ENCODE peak calls at places on chromosomes 7 and 10, in nine cellular contexts. One of them, this sample, is unnamed.

GRCh38 chr10:18238875-18239485 is 98.8 kb downstream of the CACNB2 start:
- DNase-seq in EH: peak; percentile 50
- DNase-seq in RWPE1: peak; percentile 49
- DNase-seq in activated naive CD4-positive, alpha-beta T cell treated with anti-CD3 and anti-CD28 coated beads, Interleukin-2, amount 10 ng/mL, durations not matched to agents 7 days and 5 days: no peak
- DNase-seq in C1 segment of cervical spinal cord: no peak
- DNase-seq in mammary epithelial cell: peak; percentile 20
- DNase-seq in M059J: peak; percentile 22
- DNase-seq in GM23338: peak; percentile 68
- DNase-seq in CD8-positive, alpha-beta memory T cell: no peak
- DNase-seq in this sample: peak; percentile 24

GRCh38 chr7:143492799-143493568 is 15.3 kb downstream of the TAS2R41 start:
- DNase-seq in EH: peak; percentile 85
- DNase-seq in RWPE1: peak; percentile 5
- DNase-seq in activated naive CD4-positive, alpha-beta T cell treated with anti-CD3 and anti-CD28 coated beads, Interleukin-2, amount 10 ng/mL, durations not matched to agents 7 days and 5 days: no peak
- DNase-seq in C1 segment of cervical spinal cord: no peak
- DNase-seq in mammary epithelial cell: no peak
- DNase-seq in M059J: peak; percentile 9
- DNase-seq in GM23338: no peak
- DNase-seq in CD8-positive, alpha-beta memory T cell: no peak
- DNase-seq in this sample: no peak

GRCh38 chr7:21966271-21966670 is 20.6 kb upstream of the CDCA7L start:
- DNase-seq in EH: no peak
- DNase-seq in RWPE1: no peak
- DNase-seq in activated naive CD4-positive, alpha-beta T cell treated with anti-CD3 and anti-CD28 coated beads, Interleukin-2, amount 10 ng/mL, durations not matched to agents 7 days and 5 days: no peak
- DNase-seq in C1 segment of cervical spinal cord: no peak
- DNase-seq in mammary epithelial cell: no peak
- DNase-seq in M059J: no peak
- DNase-seq in GM23338: no peak
- DNase-seq in CD8-positive, alpha-beta memory T cell: no peak
- DNase-seq in this sample: no peak

GRCh38 chr10:117360994-117361667 is 14.1 kb downstream of the PDZD8 start:
- DNase-seq in EH: peak; percentile 61
- DNase-seq in RWPE1: no peak
- DNase-seq in activated naive CD4-positive, alpha-beta T cell treated with anti-CD3 and anti-CD28 coated beads, Interleukin-2, amount 10 ng/mL, durations not matched to agents 7 days and 5 days: no peak
- DNase-seq in C1 segment of cervical spinal cord: no peak
- DNase-seq in mammary epithelial cell: no peak
- DNase-seq in M059J: peak; percentile 19
- DNase-seq in GM23338: no peak
- DNase-seq in CD8-positive, alpha-beta memory T cell: no peak
- DNase-seq in this sample: no peak

GRCh38 chr10:6399241-6399701 is 180.8 kb downstream of the PRKCQ start:
- DNase-seq in EH: peak; percentile 90
- DNase-seq in RWPE1: no peak
- DNase-seq in activated naive CD4-positive, alpha-beta T cell treated with anti-CD3 and anti-CD28 coated beads, Interleukin-2, amount 10 ng/mL, durations not matched to agents 7 days and 5 days: no peak
- DNase-seq in C1 segment of cervical spinal cord: peak; percentile 41
- DNase-seq in mammary epithelial cell: no peak
- DNase-seq in M059J: peak; percentile 79
- DNase-seq in GM23338: no peak
- DNase-seq in CD8-positive, alpha-beta memory T cell: no peak
- DNase-seq in this sample: no peak

GRCh38 chr7:27423290-27423689 is 180.7 kb downstream of the EVX1 start:
- DNase-seq in EH: no peak
- DNase-seq in RWPE1: peak; percentile 79
- DNase-seq in activated naive CD4-positive, alpha-beta T cell treated with anti-CD3 and anti-CD28 coated beads, Interleukin-2, amount 10 ng/mL, durations not matched to agents 7 days and 5 days: no peak
- DNase-seq in C1 segment of cervical spinal cord: no peak
- DNase-seq in mammary epithelial cell: peak; percentile 93
- DNase-seq in M059J: peak; percentile 86
- DNase-seq in GM23338: no peak
- DNase-seq in CD8-positive, alpha-beta memory T cell: no peak
- DNase-seq in this sample: no peak

GRCh38 chr10:86958831-86959736 is 685 bp downstream of the SNCG start:
- DNase-seq in EH: peak; percentile 82
- DNase-seq in RWPE1: peak; percentile 94
- DNase-seq in activated naive CD4-positive, alpha-beta T cell treated with anti-CD3 and anti-CD28 coated beads, Interleukin-2, amount 10 ng/mL, durations not matched to agents 7 days and 5 days: no peak
- DNase-seq in C1 segment of cervical spinal cord: no peak
- DNase-seq in mammary epithelial cell: peak; percentile 82
- DNase-seq in M059J: peak; percentile 78
- DNase-seq in GM23338: no peak
- DNase-seq in CD8-positive, alpha-beta memory T cell: no peak
- DNase-seq in this sample: peak; percentile 94

GRCh38 chr10:77949167-77949566 is 22.6 kb upstream of the DLG5 start:
- DNase-seq in EH: peak; percentile 72
- DNase-seq in RWPE1: peak; percentile 96
- DNase-seq in activated naive CD4-positive, alpha-beta T cell treated with anti-CD3 and anti-CD28 coated beads, Interleukin-2, amount 10 ng/mL, durations not matched to agents 7 days and 5 days: no peak
- DNase-seq in C1 segment of cervical spinal cord: no peak
- DNase-seq in mammary epithelial cell: peak; percentile 97
- DNase-seq in M059J: peak; percentile 95
- DNase-seq in GM23338: peak; percentile 88
- DNase-seq in CD8-positive, alpha-beta memory T cell: no peak
- DNase-seq in this sample: no peak

GRCh38 chr7:43758861-43759683 is 592 bp downstream of the BLVRA start:
- DNase-seq in EH: peak; percentile 54
- DNase-seq in RWPE1: peak; percentile 52
- DNase-seq in activated naive CD4-positive, alpha-beta T cell treated with anti-CD3 and anti-CD28 coated beads, Interleukin-2, amount 10 ng/mL, durations not matched to agents 7 days and 5 days: peak; percentile 69
- DNase-seq in C1 segment of cervical spinal cord: no peak
- DNase-seq in mammary epithelial cell: peak; percentile 39
- DNase-seq in M059J: peak; percentile 55
- DNase-seq in GM23338: peak; percentile 71
- DNase-seq in CD8-positive, alpha-beta memory T cell: peak; percentile 61
- DNase-seq in this sample: peak; percentile 51

GRCh38 chr10:86535057-86535882 is 13.7 kb upstream of the WAPL start:
- DNase-seq in EH: peak; percentile 52
- DNase-seq in RWPE1: peak; percentile 80
- DNase-seq in activated naive CD4-positive, alpha-beta T cell treated with anti-CD3 and anti-CD28 coated beads, Interleukin-2, amount 10 ng/mL, durations not matched to agents 7 days and 5 days: peak; percentile 34
- DNase-seq in C1 segment of cervical spinal cord: no peak
- DNase-seq in mammary epithelial cell: no peak
- DNase-seq in M059J: no peak
- DNase-seq in GM23338: peak; percentile 86
- DNase-seq in CD8-positive, alpha-beta memory T cell: peak; percentile 24
- DNase-seq in this sample: peak; percentile 86

GRCh38 chr7:28957064-28957821 is 887 bp downstream of the TRIL start:
- DNase-seq in EH: peak; percentile 5
- DNase-seq in RWPE1: no peak
- DNase-seq in activated naive CD4-positive, alpha-beta T cell treated with anti-CD3 and anti-CD28 coated beads, Interleukin-2, amount 10 ng/mL, durations not matched to agents 7 days and 5 days: no peak
- DNase-seq in C1 segment of cervical spinal cord: no peak
- DNase-seq in mammary epithelial cell: no peak
- DNase-seq in M059J: no peak
- DNase-seq in GM23338: peak; percentile 69
- DNase-seq in CD8-positive, alpha-beta memory T cell: no peak
- DNase-seq in this sample: no peak

GRCh38 chr10:36872702-36873393 is 252.6 kb upstream of the ANKRD30A start:
- DNase-seq in EH: no peak
- DNase-seq in RWPE1: no peak
- DNase-seq in activated naive CD4-positive, alpha-beta T cell treated with anti-CD3 and anti-CD28 coated beads, Interleukin-2, amount 10 ng/mL, durations not matched to agents 7 days and 5 days: no peak
- DNase-seq in C1 segment of cervical spinal cord: no peak
- DNase-seq in mammary epithelial cell: no peak
- DNase-seq in M059J: no peak
- DNase-seq in GM23338: no peak
- DNase-seq in CD8-positive, alpha-beta memory T cell: no peak
- DNase-seq in this sample: no peak

GRCh38 chr10:79436850-79437103 is 8.6 kb downstream of the ZCCHC24 start:
- DNase-seq in EH: no peak
- DNase-seq in RWPE1: no peak
- DNase-seq in activated naive CD4-positive, alpha-beta T cell treated with anti-CD3 and anti-CD28 coated beads, Interleukin-2, amount 10 ng/mL, durations not matched to agents 7 days and 5 days: no peak
- DNase-seq in C1 segment of cervical spinal cord: no peak
- DNase-seq in mammary epithelial cell: no peak
- DNase-seq in M059J: no peak
- DNase-seq in GM23338: no peak
- DNase-seq in CD8-positive, alpha-beta memory T cell: no peak
- DNase-seq in this sample: no peak

GRCh38 chr7:15989194-15989593 is 302.7 kb upstream of the MEOX2 start:
- DNase-seq in EH: no peak
- DNase-seq in RWPE1: no peak
- DNase-seq in activated naive CD4-positive, alpha-beta T cell treated with anti-CD3 and anti-CD28 coated beads, Interleukin-2, amount 10 ng/mL, durations not matched to agents 7 days and 5 days: no peak
- DNase-seq in C1 segment of cervical spinal cord: no peak
- DNase-seq in mammary epithelial cell: no peak
- DNase-seq in M059J: peak; percentile 80
- DNase-seq in GM23338: no peak
- DNase-seq in CD8-positive, alpha-beta memory T cell: no peak
- DNase-seq in this sample: no peak

GRCh38 chr7:45718464-45719330 is 144.5 kb downstream of the ADCY1 start:
- DNase-seq in EH: peak; percentile 71
- DNase-seq in RWPE1: no peak
- DNase-seq in activated naive CD4-positive, alpha-beta T cell treated with anti-CD3 and anti-CD28 coated beads, Interleukin-2, amount 10 ng/mL, durations not matched to agents 7 days and 5 days: no peak
- DNase-seq in C1 segment of cervical spinal cord: no peak
- DNase-seq in mammary epithelial cell: no peak
- DNase-seq in M059J: peak; percentile 27
- DNase-seq in GM23338: no peak
- DNase-seq in CD8-positive, alpha-beta memory T cell: no peak
- DNase-seq in this sample: no peak

GRCh38 chr7:33888206-33888605 is 17.1 kb upstream of the BMPER start:
- DNase-seq in EH: peak; percentile 85
- DNase-seq in RWPE1: no peak
- DNase-seq in activated naive CD4-positive, alpha-beta T cell treated with anti-CD3 and anti-CD28 coated beads, Interleukin-2, amount 10 ng/mL, durations not matched to agents 7 days and 5 days: no peak
- DNase-seq in C1 segment of cervical spinal cord: no peak
- DNase-seq in mammary epithelial cell: peak; percentile 83
- DNase-seq in M059J: peak; percentile 100
- DNase-seq in GM23338: peak; percentile 64
- DNase-seq in CD8-positive, alpha-beta memory T cell: no peak
- DNase-seq in this sample: no peak

GRCh38 chr10:54665122-54665521 is 135.9 kb downstream of the PCDH15 start:
- DNase-seq in EH: no peak
- DNase-seq in RWPE1: no peak
- DNase-seq in activated naive CD4-positive, alpha-beta T cell treated with anti-CD3 and anti-CD28 coated beads, Interleukin-2, amount 10 ng/mL, durations not matched to agents 7 days and 5 days: no peak
- DNase-seq in C1 segment of cervical spinal cord: no peak
- DNase-seq in mammary epithelial cell: no peak
- DNase-seq in M059J: no peak
- DNase-seq in GM23338: no peak
- DNase-seq in CD8-positive, alpha-beta memory T cell: no peak
- DNase-seq in this sample: no peak

GRCh38 chr7:108528183-108528712 is 2.3 kb upstream of the PNPLA8 start:
- DNase-seq in EH: no peak
- DNase-seq in RWPE1: peak; percentile 64
- DNase-seq in activated naive CD4-positive, alpha-beta T cell treated with anti-CD3 and anti-CD28 coated beads, Interleukin-2, amount 10 ng/mL, durations not matched to agents 7 days and 5 days: no peak
- DNase-seq in C1 segment of cervical spinal cord: no peak
- DNase-seq in mammary epithelial cell: peak; percentile 89
- DNase-seq in M059J: peak; percentile 28
- DNase-seq in GM23338: no peak
- DNase-seq in CD8-positive, alpha-beta memory T cell: no peak
- DNase-seq in this sample: no peak

GRCh38 chr10:95758351-95759025 is 2.5 kb downstream of the ENTPD1 start:
- DNase-seq in EH: peak; percentile 11
- DNase-seq in RWPE1: no peak
- DNase-seq in activated naive CD4-positive, alpha-beta T cell treated with anti-CD3 and anti-CD28 coated beads, Interleukin-2, amount 10 ng/mL, durations not matched to agents 7 days and 5 days: no peak
- DNase-seq in C1 segment of cervical spinal cord: no peak
- DNase-seq in mammary epithelial cell: no peak
- DNase-seq in M059J: peak; percentile 2
- DNase-seq in GM23338: no peak
- DNase-seq in CD8-positive, alpha-beta memory T cell: no peak
- DNase-seq in this sample: peak; percentile 33

GRCh38 chr10:17237915-17238444 is 9.9 kb downstream of the VIM start:
- DNase-seq in EH: peak; percentile 60
- DNase-seq in RWPE1: no peak
- DNase-seq in activated naive CD4-positive, alpha-beta T cell treated with anti-CD3 and anti-CD28 coated beads, Interleukin-2, amount 10 ng/mL, durations not matched to agents 7 days and 5 days: no peak
- DNase-seq in C1 segment of cervical spinal cord: no peak
- DNase-seq in mammary epithelial cell: no peak
- DNase-seq in M059J: peak; percentile 76
- DNase-seq in GM23338: no peak
- DNase-seq in CD8-positive, alpha-beta memory T cell: no peak
- DNase-seq in this sample: no peak

GRCh38 chr7:68425377-68425776 is 1172.9 kb upstream of the AUTS2 start:
- DNase-seq in EH: peak; percentile 9
- DNase-seq in RWPE1: no peak
- DNase-seq in activated naive CD4-positive, alpha-beta T cell treated with anti-CD3 and anti-CD28 coated beads, Interleukin-2, amount 10 ng/mL, durations not matched to agents 7 days and 5 days: no peak
- DNase-seq in C1 segment of cervical spinal cord: no peak
- DNase-seq in mammary epithelial cell: no peak
- DNase-seq in M059J: peak; percentile 36
- DNase-seq in GM23338: no peak
- DNase-seq in CD8-positive, alpha-beta memory T cell: no peak
- DNase-seq in this sample: no peak

GRCh38 chr10:43409385-43410109 is 561 bp upstream of the HNRNPF start:
- DNase-seq in EH: peak; percentile 28
- DNase-seq in RWPE1: no peak
- DNase-seq in activated naive CD4-positive, alpha-beta T cell treated with anti-CD3 and anti-CD28 coated beads, Interleukin-2, amount 10 ng/mL, durations not matched to agents 7 days and 5 days: peak; percentile 86
- DNase-seq in C1 segment of cervical spinal cord: no peak
- DNase-seq in mammary epithelial cell: no peak
- DNase-seq in M059J: no peak
- DNase-seq in GM23338: no peak
- DNase-seq in CD8-positive, alpha-beta memory T cell: peak; percentile 75
- DNase-seq in this sample: no peak

GRCh38 chr7:66304536-66304935 is 99.4 kb downstream of the TPST1 start:
- DNase-seq in EH: peak; percentile 22
- DNase-seq in RWPE1: no peak
- DNase-seq in activated naive CD4-positive, alpha-beta T cell treated with anti-CD3 and anti-CD28 coated beads, Interleukin-2, amount 10 ng/mL, durations not matched to agents 7 days and 5 days: no peak
- DNase-seq in C1 segment of cervical spinal cord: no peak
- DNase-seq in mammary epithelial cell: no peak
- DNase-seq in M059J: no peak
- DNase-seq in GM23338: no peak
- DNase-seq in CD8-positive, alpha-beta memory T cell: no peak
- DNase-seq in this sample: no peak

GRCh38 chr7:129168219-129168991 is 20.0 kb upstream of the SMO start:
- DNase-seq in EH: no peak
- DNase-seq in RWPE1: peak; percentile 30
- DNase-seq in activated naive CD4-positive, alpha-beta T cell treated with anti-CD3 and anti-CD28 coated beads, Interleukin-2, amount 10 ng/mL, durations not matched to agents 7 days and 5 days: no peak
- DNase-seq in C1 segment of cervical spinal cord: no peak
- DNase-seq in mammary epithelial cell: no peak
- DNase-seq in M059J: no peak
- DNase-seq in GM23338: peak; percentile 84
- DNase-seq in CD8-positive, alpha-beta memory T cell: no peak
- DNase-seq in this sample: peak; percentile 37

GRCh38 chr7:46011059-46011458 is 90.0 kb upstream of the IGFBP3 start:
- DNase-seq in EH: no peak
- DNase-seq in RWPE1: no peak
- DNase-seq in activated naive CD4-positive, alpha-beta T cell treated with anti-CD3 and anti-CD28 coated beads, Interleukin-2, amount 10 ng/mL, durations not matched to agents 7 days and 5 days: no peak
- DNase-seq in C1 segment of cervical spinal cord: no peak
- DNase-seq in mammary epithelial cell: no peak
- DNase-seq in M059J: no peak
- DNase-seq in GM23338: peak; percentile 17
- DNase-seq in CD8-positive, alpha-beta memory T cell: no peak
- DNase-seq in this sample: no peak

GRCh38 chr10:4051011-4051407 is 266.0 kb upstream of the KLF6 start:
- DNase-seq in EH: peak; percentile 67
- DNase-seq in RWPE1: no peak
- DNase-seq in activated naive CD4-positive, alpha-beta T cell treated with anti-CD3 and anti-CD28 coated beads, Interleukin-2, amount 10 ng/mL, durations not matched to agents 7 days and 5 days: no peak
- DNase-seq in C1 segment of cervical spinal cord: no peak
- DNase-seq in mammary epithelial cell: no peak
- DNase-seq in M059J: no peak
- DNase-seq in GM23338: no peak
- DNase-seq in CD8-positive, alpha-beta memory T cell: no peak
- DNase-seq in this sample: no peak

GRCh38 chr10:63103971-63104409 is 29.1 kb upstream of the NRBF2 start:
- DNase-seq in EH: no peak
- DNase-seq in RWPE1: no peak
- DNase-seq in activated naive CD4-positive, alpha-beta T cell treated with anti-CD3 and anti-CD28 coated beads, Interleukin-2, amount 10 ng/mL, durations not matched to agents 7 days and 5 days: no peak
- DNase-seq in C1 segment of cervical spinal cord: no peak
- DNase-seq in mammary epithelial cell: no peak
- DNase-seq in M059J: no peak
- DNase-seq in GM23338: peak; percentile 72
- DNase-seq in CD8-positive, alpha-beta memory T cell: no peak
- DNase-seq in this sample: peak; percentile 75

GRCh38 chr10:71434760-71435394 is 38.2 kb downstream of the CDH23 start:
- DNase-seq in EH: no peak
- DNase-seq in RWPE1: no peak
- DNase-seq in activated naive CD4-positive, alpha-beta T cell treated with anti-CD3 and anti-CD28 coated beads, Interleukin-2, amount 10 ng/mL, durations not matched to agents 7 days and 5 days: peak; percentile 17
- DNase-seq in C1 segment of cervical spinal cord: no peak
- DNase-seq in mammary epithelial cell: no peak
- DNase-seq in M059J: no peak
- DNase-seq in GM23338: no peak
- DNase-seq in CD8-positive, alpha-beta memory T cell: no peak
- DNase-seq in this sample: no peak

GRCh38 chr10:10353326-10353725 is 664.3 kb upstream of the CELF2 start:
- DNase-seq in EH: no peak
- DNase-seq in RWPE1: peak; percentile 4
- DNase-seq in activated naive CD4-positive, alpha-beta T cell treated with anti-CD3 and anti-CD28 coated beads, Interleukin-2, amount 10 ng/mL, durations not matched to agents 7 days and 5 days: no peak
- DNase-seq in C1 segment of cervical spinal cord: no peak
- DNase-seq in mammary epithelial cell: no peak
- DNase-seq in M059J: no peak
- DNase-seq in GM23338: peak; percentile 17
- DNase-seq in CD8-positive, alpha-beta memory T cell: no peak
- DNase-seq in this sample: no peak

GRCh38 chr10:35420827-35421552 is 84.7 kb downstream of the CCNY start:
- DNase-seq in EH: no peak
- DNase-seq in RWPE1: no peak
- DNase-seq in activated naive CD4-positive, alpha-beta T cell treated with anti-CD3 and anti-CD28 coated beads, Interleukin-2, amount 10 ng/mL, durations not matched to agents 7 days and 5 days: no peak
- DNase-seq in C1 segment of cervical spinal cord: no peak
- DNase-seq in mammary epithelial cell: no peak
- DNase-seq in M059J: peak; percentile 20
- DNase-seq in GM23338: no peak
- DNase-seq in CD8-positive, alpha-beta memory T cell: no peak
- DNase-seq in this sample: no peak

This sample was measured in K562.